ENCODE peak calls at places on chromosome 11, in eight cellular contexts. V, Y, O, Z, C, P, J and N are unnamed samples.

GRCh38 chr11:130049260-130049659 is 20.4 kb upstream of the APLP2 start:
- DNase-seq in Y (no peak), O (no peak), J (no peak), C (no peak), P (no peak), Z (no peak), V (no peak), N (no peak)

GRCh38 chr11:15720460-15720859 is 605.7 kb downstream of the INSC start:
- DNase-seq in O (no peak), Z (no peak), Y (no peak), C (no peak), J (no peak), V (peak; percentile 23), P (no peak), N (no peak)

GRCh38 chr11:5514841-5515240 is 1.7 kb downstream of the UBQLNL start:
- DNase-seq in V (no peak), J (no peak), Y (no peak), Z (no peak), C (no peak), P (no peak), O (no peak), N (no peak)

GRCh38 chr11:122046846-122047245 is 69.2 kb downstream of the BLID start:
- DNase-seq in P (no peak), Z (no peak), Y (no peak), O (no peak), J (no peak), V (peak; percentile 76), C (peak; percentile 74), N (peak; percentile 71)

GRCh38 chr11:47592276-47592675 is 1.9 kb downstream of the C1QTNF4 start:
- DNase-seq in C (no peak), J (no peak), V (no peak), O (no peak), P (no peak), Z (no peak), Y (no peak), N (no peak)

GRCh38 chr11:74687237-74688005 is 43.8 kb downstream of the CHRDL2 start:
- DNase-seq in Z (no peak), O (peak; percentile 2), Y (no peak), P (no peak), C (peak; percentile 22), J (no peak), V (no peak), N (no peak)

GRCh38 chr11:134562941-134563471 is 151.0 kb upstream of the B3GAT1 start:
- DNase-seq in J (no peak), Z (no peak), C (no peak), P (no peak), Y (no peak), O (no peak), V (no peak), N (no peak)

GRCh38 chr11:12952094-12952493 is 57.0 kb upstream of the RASSF10 start:
- DNase-seq in Y (no peak), P (no peak), V (no peak), O (no peak), Z (no peak), C (no peak), J (no peak), N (no peak)

GRCh38 chr11:46343520-46343919 is 3.7 kb upstream of the DGKZ start:
- DNase-seq in V (no peak), C (no peak), P (no peak), J (no peak), Y (no peak), Z (no peak), O (no peak), N (no peak)

GRCh38 chr11:130383363-130384168 is 44.8 kb downstream of the ADAMTS8 start:
- DNase-seq in V (peak; percentile 98), P (no peak), O (no peak), Z (no peak), C (peak; percentile 98), Y (no peak), J (no peak), N (peak; percentile 97)

GRCh38 chr11:84855846-84856245 is 771.3 kb downstream of the DLG2 start:
- DNase-seq in C (peak; percentile 86), Z (no peak), O (no peak), V (peak; percentile 25), P (no peak), Y (no peak), J (no peak), N (peak; percentile 3)

GRCh38 chr11:33110083-33110482 is 51.2 kb downstream of the CSTF3 start:
- DNase-seq in V (peak; percentile 6), Z (no peak), Y (no peak), O (no peak), P (no peak), J (no peak), C (no peak), N (peak; percentile 8)

GRCh38 chr11:127454856-127455255 is 454.3 kb upstream of the KIRREL3 start:
- DNase-seq in Y (no peak), Z (peak; percentile 85), C (no peak), O (no peak), V (no peak), P (no peak), J (no peak), N (no peak)

GRCh38 chr11:132982769-132983168 is 549.5 kb downstream of the OPCML start:
- DNase-seq in P (no peak), J (no peak), C (no peak), V (no peak), Z (no peak), O (no peak), Y (no peak), N (no peak)

GRCh38 chr11:127252321-127252720 is 251.8 kb upstream of the KIRREL3 start:
- DNase-seq in C (no peak), Z (no peak), J (no peak), Y (no peak), V (no peak), O (no peak), P (no peak), N (no peak)

GRCh38 chr11:75400110-75400865 is 970 bp downstream of the RPS3 start:
- DNase-seq in O (no peak), V (no peak), Y (no peak), Z (no peak), C (peak; percentile 35), J (no peak), P (no peak), N (no peak)

GRCh38 chr11:48105096-48105990 is 111.3 kb upstream of the OR4B1 start:
- DNase-seq in C (no peak), V (no peak), P (no peak), O (no peak), Z (no peak), J (no peak), Y (no peak), N (no peak)

GRCh38 chr11:46407635-46408034 is 16.1 kb upstream of the CHRM4 start:
- DNase-seq in J (no peak), P (no peak), O (no peak), C (no peak), V (no peak), Y (no peak), Z (no peak), N (no peak)

GRCh38 chr11:61042537-61042936 is 59.8 kb upstream of the CD5 start:
- DNase-seq in V (no peak), C (no peak), Z (no peak), Y (no peak), J (no peak), P (no peak), O (no peak), N (no peak)

GRCh38 chr11:31641477-31642062 is 132.0 kb downstream of the ELP4 start:
- DNase-seq in C (peak; percentile 70), V (no peak), Y (no peak), O (no peak), P (no peak), J (no peak), Z (peak; percentile 11), N (no peak)

GRCh38 chr11:17171916-17172315 is 35.9 kb downstream of the PIK3C2A start:
- DNase-seq in P (no peak), C (no peak), V (no peak), Z (no peak), Y (no peak), J (no peak), O (no peak), N (no peak)

GRCh38 chr11:15222777-15223176 is 108.1 kb downstream of the INSC start:
- DNase-seq in P (no peak), V (no peak), Z (no peak), J (no peak), C (no peak), Y (no peak), O (no peak), N (no peak)

GRCh38 chr11:97739892-97740782 is 1280.6 kb upstream of the CNTN5 start:
- DNase-seq in C (peak; percentile 10), V (peak; percentile 55), Z (no peak), O (no peak), J (no peak), P (no peak), Y (no peak), N (peak; percentile 30)

GRCh38 chr11:47599821-47600377 is 5.7 kb upstream of the C1QTNF4 start:
- DNase-seq in J (no peak), Z (no peak), P (no peak), O (no peak), C (no peak), Y (no peak), V (no peak), N (no peak)

GRCh38 chr11:60377737-60378136 is 595 bp upstream of the MS4A7 start:
- DNase-seq in P (no peak), Y (no peak), Z (no peak), J (no peak), C (peak; percentile 6), V (no peak), O (peak; percentile 61), N (no peak)

GRCh38 chr11:2268911-2269600 is 1.3 kb downstream of the ASCL2 start:
- DNase-seq in J (peak; percentile 87), C (peak; percentile 62), Y (no peak), O (peak; percentile 71), V (no peak), Z (no peak), P (peak; percentile 48), N (no peak)